ENCODE peak calls at places on chromosomes 7 and 10, in six cellular contexts. T is fibroblast of the aortic adventitia, Y is right lobe of liver, Q is T-cell, B is A172, A is ACHN. Z is an unnamed sample.

GRCh38 chr7:42624471-42624870 is 287.4 kb downstream of the C7orf25 start:
- DNase-seq in Q (no peak), Y (no peak), B (peak), T (no peak), A (no peak), Z (no peak)

GRCh38 chr10:3776796-3777571 is 8.0 kb downstream of the KLF6 start:
- DNase-seq in T (peak), Y (no peak), B (peak), A (peak), Q (no peak), Z (peak)

GRCh38 chr10:14507156-14507555 is 176.4 kb upstream of the FRMD4A start:
- DNase-seq in Q (peak), B (no peak), T (no peak), A (no peak), Y (no peak), Z (no peak)

GRCh38 chr7:83414947-83415346 is 234.0 kb downstream of the SEMA3E start:
- DNase-seq in T (no peak), Y (no peak), A (no peak), B (no peak), Q (no peak), Z (no peak)

GRCh38 chr10:84310470-84310869 is 17.9 kb upstream of the CCSER2 start:
- DNase-seq in Q (no peak), A (peak), T (peak), Y (no peak), B (peak), Z (peak)

GRCh38 chr10:35367107-35367859 is 31.0 kb downstream of the CCNY start:
- DNase-seq in A (no peak), T (no peak), B (no peak), Y (no peak), Q (no peak), Z (no peak)

GRCh38 chr7:5420841-5421625 is 2.6 kb downstream of the TNRC18 start:
- DNase-seq in Y (peak), B (no peak), A (peak), T (no peak), Q (no peak), Z (no peak)

GRCh38 chr10:86372119-86372784 is 5.7 kb upstream of the GRID1 start:
- DNase-seq in Q (no peak), B (no peak), T (no peak), Y (no peak), A (no peak), Z (no peak)

GRCh38 chr7:123220396-123220795 is 20.6 kb upstream of the SLC13A1 start:
- DNase-seq in Y (no peak), A (no peak), B (peak), Q (no peak), T (peak), Z (peak)

GRCh38 chr7:6658618-6659345 is 21.7 kb downstream of the ZNF316 start:
- DNase-seq in Y (no peak), T (no peak), Q (no peak), B (no peak), A (no peak), Z (no peak)

GRCh38 chr10:49596493-49596809 is 13.7 kb upstream of the SLC18A3 start:
- DNase-seq in Q (no peak), B (no peak), Y (no peak), A (no peak), T (no peak), Z (no peak)

GRCh38 chr7:10940748-10941358 is 32.8 kb upstream of the PHF14 start:
- DNase-seq in Y (no peak), B (no peak), A (no peak), Q (no peak), T (no peak), Z (no peak)

GRCh38 chr7:67890316-67890715 is 893.7 kb downstream of the TYW1 start:
- DNase-seq in Q (no peak), T (no peak), A (no peak), B (no peak), Y (no peak), Z (no peak)

GRCh38 chr7:97116308-97116707 is 1.2 kb upstream of the SDHAF3 start:
- DNase-seq in T (no peak), A (no peak), Y (no peak), B (peak), Q (no peak), Z (no peak)

GRCh38 chr7:101237206-101238067 is at the start of gene CLDN15:
- DNase-seq in T (peak), B (no peak), A (no peak), Q (no peak), Y (peak), Z (no peak)

GRCh38 chr10:87842220-87842641 is 21.1 kb downstream of the KLLN start:
- DNase-seq in B (peak), Y (no peak), T (no peak), Q (no peak), A (peak), Z (peak)

GRCh38 chr7:66804001-66804400 is 63.5 kb downstream of the RABGEF1 start:
- DNase-seq in A (no peak), Y (no peak), Q (no peak), B (no peak), T (peak), Z (no peak)

GRCh38 chr10:75658496-75658895 is 227.1 kb downstream of the LRMDA start:
- DNase-seq in Q (no peak), A (no peak), B (no peak), T (no peak), Y (no peak), Z (no peak)

GRCh38 chr10:84118395-84119006 is 20.8 kb upstream of the GHITM start:
- DNase-seq in A (peak), Y (no peak), T (no peak), Q (no peak), B (peak), Z (peak)

GRCh38 chr7:70343519-70343918 is 745.2 kb downstream of the AUTS2 start:
- DNase-seq in Q (no peak), B (no peak), A (no peak), T (no peak), Y (no peak), Z (no peak)

GRCh38 chr7:100465702-100466311 is 1.7 kb upstream of the SPACDR start:
- DNase-seq in T (peak), B (peak), Q (no peak), A (peak), Y (peak), Z (no peak)

GRCh38 chr10:93420091-93420490 is 62.0 kb downstream of the MYOF start:
- DNase-seq in Q (no peak), T (no peak), B (no peak), Y (no peak), A (no peak), Z (no peak)

GRCh38 chr7:93958651-93959050 is 37.1 kb downstream of the GNG11 start:
- DNase-seq in B (no peak), A (no peak), T (no peak), Y (no peak), Q (no peak), Z (no peak)

GRCh38 chr10:113753020-113753692 is 1.7 kb downstream of the PLEKHS1 start:
- DNase-seq in B (no peak), A (no peak), Q (no peak), T (no peak), Y (no peak), Z (no peak)

GRCh38 chr10:132687893-132688579 is 97.9 kb downstream of the NKX6-2 start:
- DNase-seq in Q (no peak), Y (peak), A (no peak), B (no peak), T (no peak), Z (no peak)

GRCh38 chr10:101565370-101565900 is 22.6 kb downstream of the POLL start:
- DNase-seq in B (no peak), Q (no peak), T (no peak), Y (no peak), A (no peak), Z (no peak)

GRCh38 chr10:77556990-77557601 is 80.5 kb downstream of the KCNMA1 start:
- DNase-seq in A (no peak), T (no peak), Q (no peak), Y (no peak), B (no peak), Z (no peak)

GRCh38 chr10:35384265-35384868 is 48.1 kb downstream of the CCNY start:
- DNase-seq in T (peak), B (no peak), Y (no peak), Q (no peak), A (no peak), Z (no peak)

GRCh38 chr7:112383671-112384417 is 66.4 kb upstream of the IFRD1 start:
- DNase-seq in A (peak), Q (no peak), B (no peak), T (peak), Y (no peak), Z (no peak)

GRCh38 chr10:12463459-12463838 is 114.1 kb downstream of the CAMK1D start:
- DNase-seq in Y (no peak), B (no peak), A (no peak), Q (no peak), T (no peak), Z (no peak)

GRCh38 chr10:117217196-117217761 is 20.0 kb downstream of the KCNK18 start:
- DNase-seq in A (peak), Q (peak), Y (no peak), T (no peak), B (no peak), Z (peak)

GRCh38 chr10:24453973-24454372 is 245.0 kb downstream of the KIAA1217 start:
- DNase-seq in B (no peak), Y (no peak), Q (no peak), T (no peak), A (no peak), Z (no peak)

GRCh38 chr10:117137031-117137910 is 799 bp downstream of the VAX1 start:
- DNase-seq in A (peak), B (no peak), Q (no peak), Y (peak), T (no peak), Z (peak)

GRCh38 chr7:22864301-22864700 is 41.7 kb upstream of the TOMM7 start:
- DNase-seq in Q (no peak), B (no peak), T (peak), Y (no peak), A (no peak), Z (no peak)

GRCh38 chr10:132657127-132657706 is 119.6 kb downstream of the INPP5A start:
- DNase-seq in Q (no peak), Y (no peak), B (no peak), T (no peak), A (no peak), Z (no peak)

GRCh38 chr7:106717254-106717996 is 56.5 kb upstream of the CCDC71L start:
- DNase-seq in Y (no peak), T (no peak), B (peak), A (no peak), Q (no peak), Z (no peak)

GRCh38 chr10:693506-693905 is 4.0 kb upstream of the DIP2C start:
- DNase-seq in A (peak), T (peak), Q (no peak), B (peak), Y (no peak), Z (peak)

GRCh38 chr10:44552716-44553115 is 167.8 kb upstream of the CXCL12 start:
- DNase-seq in T (no peak), Y (no peak), A (no peak), Q (no peak), B (no peak), Z (no peak)

Z was measured in kidney glomerular epithelial cell.